ENCODE peak calls at places on chromosomes 1 and 21, in six cellular contexts. One of them, this sample, is unnamed.

GRCh38 chr21:15842565-15842880 is 112.7 kb downstream of the USP25 start:
- DNase-seq in IMR-90: no peak
- DNase-seq in CD8-positive, alpha-beta memory T cell: no peak
- DNase-seq in naive thymus-derived CD4-positive, alpha-beta T cell: no peak
- DNase-seq in CD8-positive, alpha-beta T cell: no peak
- DNase-seq in OCI-LY7: no peak
- DNase-seq in this sample: no peak

GRCh38 chr1:5959667-5960230 is 32.5 kb downstream of the NPHP4 start:
- DNase-seq in CD8-positive, alpha-beta memory T cell: no peak
- DNase-seq in naive thymus-derived CD4-positive, alpha-beta T cell: no peak
- DNase-seq in OCI-LY7: no peak
- DNase-seq in CD8-positive, alpha-beta T cell: no peak
- DNase-seq in IMR-90: no peak
- DNase-seq in this sample: no peak

GRCh38 chr1:205610781-205611473 is 20.9 kb downstream of the ELK4 start:
- DNase-seq in naive thymus-derived CD4-positive, alpha-beta T cell: no peak
- DNase-seq in CD8-positive, alpha-beta T cell: no peak
- DNase-seq in OCI-LY7: no peak
- DNase-seq in IMR-90: no peak
- DNase-seq in CD8-positive, alpha-beta memory T cell: no peak
- DNase-seq in this sample: no peak

GRCh38 chr1:81554108-81554507 is 246.6 kb upstream of the ADGRL2 start:
- DNase-seq in naive thymus-derived CD4-positive, alpha-beta T cell: no peak
- DNase-seq in CD8-positive, alpha-beta T cell: no peak
- DNase-seq in OCI-LY7: no peak
- DNase-seq in CD8-positive, alpha-beta memory T cell: no peak
- DNase-seq in IMR-90: no peak
- DNase-seq in this sample: no peak

GRCh38 chr21:26943916-26944315 is 23.0 kb downstream of the ADAMTS5 start:
- DNase-seq in CD8-positive, alpha-beta memory T cell: no peak
- DNase-seq in IMR-90: no peak
- DNase-seq in CD8-positive, alpha-beta T cell: no peak
- DNase-seq in naive thymus-derived CD4-positive, alpha-beta T cell: no peak
- DNase-seq in OCI-LY7: no peak
- DNase-seq in this sample: no peak

GRCh38 chr1:246803891-246804290 is 79.7 kb downstream of the SCCPDH start:
- DNase-seq in OCI-LY7: no peak
- DNase-seq in CD8-positive, alpha-beta memory T cell: no peak
- DNase-seq in CD8-positive, alpha-beta T cell: peak
- DNase-seq in naive thymus-derived CD4-positive, alpha-beta T cell: no peak
- DNase-seq in IMR-90: no peak
- DNase-seq in this sample: no peak

GRCh38 chr1:72946901-72947505 is 664.7 kb upstream of the NEGR1 start:
- DNase-seq in CD8-positive, alpha-beta memory T cell: no peak
- DNase-seq in IMR-90: no peak
- DNase-seq in CD8-positive, alpha-beta T cell: no peak
- DNase-seq in OCI-LY7: no peak
- DNase-seq in naive thymus-derived CD4-positive, alpha-beta T cell: no peak
- DNase-seq in this sample: no peak

GRCh38 chr1:185316163-185317033 is 645 bp downstream of the IVNS1ABP start:
- DNase-seq in CD8-positive, alpha-beta memory T cell: peak
- DNase-seq in IMR-90: peak
- DNase-seq in OCI-LY7: peak
- DNase-seq in naive thymus-derived CD4-positive, alpha-beta T cell: peak
- DNase-seq in CD8-positive, alpha-beta T cell: peak
- DNase-seq in this sample: peak

GRCh38 chr1:175877939-175878730 is 134.7 kb upstream of the TNR start:
- DNase-seq in naive thymus-derived CD4-positive, alpha-beta T cell: no peak
- DNase-seq in IMR-90: no peak
- DNase-seq in CD8-positive, alpha-beta memory T cell: no peak
- DNase-seq in OCI-LY7: no peak
- DNase-seq in CD8-positive, alpha-beta T cell: no peak
- DNase-seq in this sample: peak

GRCh38 chr1:56934400-56935080 is 31.3 kb downstream of the C8B start:
- DNase-seq in IMR-90: peak
- DNase-seq in OCI-LY7: no peak
- DNase-seq in CD8-positive, alpha-beta T cell: no peak
- DNase-seq in naive thymus-derived CD4-positive, alpha-beta T cell: no peak
- DNase-seq in CD8-positive, alpha-beta memory T cell: no peak
- DNase-seq in this sample: no peak

GRCh38 chr1:105386489-105386888 is 1636.8 kb downstream of the AMY1C start:
- DNase-seq in IMR-90: no peak
- DNase-seq in CD8-positive, alpha-beta T cell: no peak
- DNase-seq in CD8-positive, alpha-beta memory T cell: no peak
- DNase-seq in OCI-LY7: no peak
- DNase-seq in naive thymus-derived CD4-positive, alpha-beta T cell: no peak
- DNase-seq in this sample: no peak

GRCh38 chr21:18940791-18941190 is 537.2 kb upstream of the TMPRSS15 start:
- DNase-seq in naive thymus-derived CD4-positive, alpha-beta T cell: no peak
- DNase-seq in CD8-positive, alpha-beta T cell: no peak
- DNase-seq in CD8-positive, alpha-beta memory T cell: no peak
- DNase-seq in IMR-90: no peak
- DNase-seq in OCI-LY7: no peak
- DNase-seq in this sample: no peak

DNA sequence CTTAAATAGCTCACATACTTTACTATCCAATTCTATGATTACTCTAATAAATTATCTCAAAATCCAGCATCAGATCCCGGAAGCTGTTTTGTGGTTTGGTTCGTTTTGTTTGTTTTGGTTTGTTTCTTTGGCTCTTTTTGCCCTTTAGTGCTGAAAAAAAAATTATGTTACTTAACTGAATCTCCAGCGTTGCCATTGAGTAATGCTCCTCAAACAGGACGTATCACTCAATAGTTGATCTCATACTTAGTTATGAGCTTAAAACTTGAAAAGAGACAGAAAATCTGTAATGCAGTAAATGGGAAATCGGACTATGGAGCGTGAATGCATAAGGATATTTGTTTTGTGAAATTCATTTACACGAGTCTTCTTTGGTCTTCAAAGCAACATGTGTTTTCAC is 533.8 kb upstream of the TMPRSS15 start:
- DNase-seq in IMR-90: no peak
- DNase-seq in OCI-LY7: no peak
- DNase-seq in CD8-positive, alpha-beta T cell: no peak
- DNase-seq in CD8-positive, alpha-beta memory T cell: no peak
- DNase-seq in naive thymus-derived CD4-positive, alpha-beta T cell: no peak
- DNase-seq in this sample: no peak
- H3K27ac ChIP-seq in IMR-90: no peak
- H3K27ac ChIP-seq in OCI-LY7: no peak
- H3K27ac ChIP-seq in CD8-positive, alpha-beta T cell: no peak
- H3K27ac ChIP-seq in CD8-positive, alpha-beta memory T cell: no peak
- H3K27ac ChIP-seq in naive thymus-derived CD4-positive, alpha-beta T cell: no peak
- H3K27ac ChIP-seq in this sample: no peak

GRCh38 chr1:36328713-36329112 is 5.3 kb upstream of the EVA1B start:
- DNase-seq in CD8-positive, alpha-beta T cell: no peak
- DNase-seq in IMR-90: no peak
- DNase-seq in CD8-positive, alpha-beta memory T cell: no peak
- DNase-seq in naive thymus-derived CD4-positive, alpha-beta T cell: no peak
- DNase-seq in OCI-LY7: no peak
- DNase-seq in this sample: no peak

GRCh38 chr1:36327421-36328087 is 4.1 kb upstream of the EVA1B start:
- DNase-seq in naive thymus-derived CD4-positive, alpha-beta T cell: no peak
- DNase-seq in CD8-positive, alpha-beta memory T cell: no peak
- DNase-seq in CD8-positive, alpha-beta T cell: no peak
- DNase-seq in IMR-90: peak
- DNase-seq in OCI-LY7: no peak
- DNase-seq in this sample: no peak

GRCh38 chr1:36329817-36330216 is 6.4 kb upstream of the EVA1B start:
- DNase-seq in OCI-LY7: peak
- DNase-seq in IMR-90: no peak
- DNase-seq in CD8-positive, alpha-beta memory T cell: no peak
- DNase-seq in naive thymus-derived CD4-positive, alpha-beta T cell: no peak
- DNase-seq in CD8-positive, alpha-beta T cell: no peak
- DNase-seq in this sample: no peak

GRCh38 chr1:36328088-36328480 is 4.6 kb upstream of the EVA1B start:
- DNase-seq in CD8-positive, alpha-beta T cell: no peak
- DNase-seq in IMR-90: no peak
- DNase-seq in OCI-LY7: no peak
- DNase-seq in CD8-positive, alpha-beta memory T cell: no peak
- DNase-seq in naive thymus-derived CD4-positive, alpha-beta T cell: no peak
- DNase-seq in this sample: no peak

DNA sequence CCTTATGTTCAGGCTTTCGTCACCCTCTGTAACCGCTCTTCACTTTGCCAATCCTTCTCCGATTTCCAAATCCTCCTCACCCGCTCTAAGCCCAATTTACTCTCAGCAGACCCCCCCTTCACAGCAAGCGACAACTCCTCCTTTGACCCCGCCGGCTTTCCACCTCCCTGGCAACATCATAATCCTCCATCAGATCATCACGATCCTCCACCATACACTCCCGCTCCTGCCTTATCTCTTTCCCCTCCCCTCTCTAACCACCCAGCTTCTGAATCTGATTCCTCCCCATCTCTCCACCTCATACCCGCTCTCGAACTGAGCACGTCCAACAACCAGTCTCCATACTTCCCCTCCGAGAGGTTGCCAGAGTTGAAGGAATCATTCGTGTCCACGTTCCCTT is 7.5 kb upstream of the EVA1B start:
- DNase-seq in OCI-LY7: no peak
- DNase-seq in CD8-positive, alpha-beta memory T cell: no peak
- DNase-seq in naive thymus-derived CD4-positive, alpha-beta T cell: no peak
- DNase-seq in CD8-positive, alpha-beta T cell: no peak
- DNase-seq in IMR-90: no peak
- DNase-seq in this sample: no peak
- H3K27ac ChIP-seq in OCI-LY7: no peak
- H3K27ac ChIP-seq in CD8-positive, alpha-beta memory T cell: no peak
- H3K27ac ChIP-seq in naive thymus-derived CD4-positive, alpha-beta T cell: no peak
- H3K27ac ChIP-seq in CD8-positive, alpha-beta T cell: no peak
- H3K27ac ChIP-seq in IMR-90: no peak
- H3K27ac ChIP-seq in this sample: no peak

DNA sequence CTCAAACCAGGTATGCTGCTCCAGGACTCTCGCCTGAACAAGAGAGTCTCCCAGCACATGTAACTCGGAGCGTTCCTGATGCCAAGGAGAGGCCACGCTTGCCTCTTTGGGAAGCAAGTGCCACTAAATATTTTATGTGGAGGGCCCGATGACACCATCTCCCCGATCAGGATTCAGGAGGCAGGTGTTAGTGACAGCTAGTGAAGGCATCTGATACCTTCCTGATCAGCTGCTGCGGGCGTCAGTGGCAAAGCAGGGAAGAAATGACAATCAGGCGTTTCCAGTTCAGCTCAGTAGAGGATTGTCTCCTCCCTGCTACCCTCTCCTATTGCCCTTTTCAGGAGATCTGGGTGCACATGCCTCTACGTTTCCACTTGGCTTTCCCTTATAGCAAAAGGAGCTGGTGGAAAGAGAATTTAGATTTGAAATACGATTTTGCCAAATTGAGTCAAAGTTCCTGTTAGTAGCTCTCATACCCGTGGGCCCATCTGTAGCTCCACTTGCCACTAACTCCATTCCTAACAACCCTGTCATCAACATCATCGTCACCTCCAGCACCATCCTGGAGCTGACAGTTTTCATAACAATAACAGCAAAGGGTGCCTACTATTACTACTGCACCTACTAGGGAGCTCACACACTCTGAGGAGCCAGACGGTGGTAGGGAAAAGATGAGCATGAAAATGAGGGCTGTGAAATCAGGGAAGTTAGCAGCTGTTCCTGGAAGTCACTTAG is 21.6 kb downstream of the PLXNA2 start:
- DNase-seq in OCI-LY7: no peak
- DNase-seq in CD8-positive, alpha-beta memory T cell: no peak
- DNase-seq in CD8-positive, alpha-beta T cell: no peak
- DNase-seq in IMR-90: no peak
- DNase-seq in naive thymus-derived CD4-positive, alpha-beta T cell: no peak
- DNase-seq in this sample: no peak
- H3K27ac ChIP-seq in OCI-LY7: no peak
- H3K27ac ChIP-seq in CD8-positive, alpha-beta memory T cell: no peak
- H3K27ac ChIP-seq in CD8-positive, alpha-beta T cell: no peak
- H3K27ac ChIP-seq in IMR-90: no peak
- H3K27ac ChIP-seq in naive thymus-derived CD4-positive, alpha-beta T cell: no peak
- H3K27ac ChIP-seq in this sample: peak

GRCh38 chr1:229229721-229230135 is 41.2 kb upstream of the RAB4A start:
- DNase-seq in OCI-LY7: no peak
- DNase-seq in IMR-90: no peak
- DNase-seq in CD8-positive, alpha-beta T cell: no peak
- DNase-seq in CD8-positive, alpha-beta memory T cell: no peak
- DNase-seq in naive thymus-derived CD4-positive, alpha-beta T cell: no peak
- DNase-seq in this sample: peak
- H3K27ac ChIP-seq in OCI-LY7: no peak
- H3K27ac ChIP-seq in IMR-90: no peak
- H3K27ac ChIP-seq in CD8-positive, alpha-beta T cell: no peak
- H3K27ac ChIP-seq in CD8-positive, alpha-beta memory T cell: no peak
- H3K27ac ChIP-seq in naive thymus-derived CD4-positive, alpha-beta T cell: no peak
- H3K27ac ChIP-seq in this sample: peak

This sample was measured in caudate nucleus.